ENCODE peak calls at places on chromosomes 12 and 14, in seven cellular contexts. One of them, this sample, is unnamed.

GRCh38 chr12:48882325-48882687 is 16.6 kb upstream of the RND1 start:
- DNase-seq in T-cell: no peak
- DNase-seq in mammary epithelial cell: no peak
- DNase-seq in BE2C: no peak
- DNase-seq in kidney glomerular epithelial cell: peak; percentile 42
- DNase-seq in amygdala: no peak
- DNase-seq in T-helper 9 cell: no peak
- DNase-seq in this sample: no peak

GRCh38 chr14:20332946-20333782 is at the start of gene CCNB1IP1:
- DNase-seq in T-cell: peak; percentile 41
- DNase-seq in BE2C: peak; percentile 64
- DNase-seq in T-helper 9 cell: peak; percentile 21
- DNase-seq in mammary epithelial cell: peak; percentile 89
- DNase-seq in kidney glomerular epithelial cell: peak; percentile 91
- DNase-seq in amygdala: peak; percentile 26
- DNase-seq in this sample: peak; percentile 29

GRCh38 chr14:72613196-72613974 is 280.5 kb downstream of the DPF3 start:
- DNase-seq in amygdala: no peak
- DNase-seq in T-cell: no peak
- DNase-seq in T-helper 9 cell: no peak
- DNase-seq in BE2C: peak; percentile 89
- DNase-seq in mammary epithelial cell: no peak
- DNase-seq in kidney glomerular epithelial cell: no peak
- DNase-seq in this sample: no peak

GRCh38 chr12:13390381-13390856 is 193.9 kb downstream of the EMP1 start:
- DNase-seq in T-helper 9 cell: no peak
- DNase-seq in mammary epithelial cell: peak; percentile 92
- DNase-seq in T-cell: no peak
- DNase-seq in BE2C: peak; percentile 97
- DNase-seq in kidney glomerular epithelial cell: peak; percentile 18
- DNase-seq in amygdala: peak; percentile 90
- DNase-seq in this sample: no peak

GRCh38 chr14:35531960-35532747 is 1.8 kb upstream of the INSM2 start:
- DNase-seq in mammary epithelial cell: no peak
- DNase-seq in BE2C: no peak
- DNase-seq in amygdala: no peak
- DNase-seq in T-cell: no peak
- DNase-seq in kidney glomerular epithelial cell: no peak
- DNase-seq in T-helper 9 cell: no peak
- DNase-seq in this sample: no peak

GRCh38 chr14:94564381-94564780 is 3.1 kb downstream of the SERPINA4 start:
- DNase-seq in kidney glomerular epithelial cell: no peak
- DNase-seq in T-helper 9 cell: no peak
- DNase-seq in amygdala: no peak
- DNase-seq in mammary epithelial cell: no peak
- DNase-seq in T-cell: no peak
- DNase-seq in BE2C: no peak
- DNase-seq in this sample: no peak

GRCh38 chr12:48869191-48869590 is 3.5 kb upstream of the RND1 start:
- DNase-seq in T-helper 9 cell: no peak
- DNase-seq in BE2C: no peak
- DNase-seq in amygdala: no peak
- DNase-seq in mammary epithelial cell: no peak
- DNase-seq in T-cell: no peak
- DNase-seq in kidney glomerular epithelial cell: no peak
- DNase-seq in this sample: no peak

GRCh38 chr12:122029620-122030426 is 8.1 kb downstream of the BCL7A start:
- DNase-seq in mammary epithelial cell: peak; percentile 77
- DNase-seq in kidney glomerular epithelial cell: peak; percentile 21
- DNase-seq in T-cell: no peak
- DNase-seq in T-helper 9 cell: no peak
- DNase-seq in BE2C: no peak
- DNase-seq in amygdala: no peak
- DNase-seq in this sample: no peak

GRCh38 chr14:23186913-23187654 is 3.6 kb upstream of the SLC7A8 start:
- DNase-seq in T-cell: no peak
- DNase-seq in kidney glomerular epithelial cell: peak; percentile 34
- DNase-seq in BE2C: peak; percentile 35
- DNase-seq in mammary epithelial cell: peak; percentile 44
- DNase-seq in amygdala: no peak
- DNase-seq in T-helper 9 cell: no peak
- DNase-seq in this sample: no peak

GRCh38 chr14:75864352-75864751 is 117.4 kb downstream of the TGFB3 start:
- DNase-seq in T-cell: no peak
- DNase-seq in amygdala: no peak
- DNase-seq in BE2C: no peak
- DNase-seq in T-helper 9 cell: no peak
- DNase-seq in kidney glomerular epithelial cell: no peak
- DNase-seq in mammary epithelial cell: peak; percentile 94
- DNase-seq in this sample: no peak

GRCh38 chr12:113723631-113724030 is 242.5 kb downstream of the RBM19 start:
- DNase-seq in mammary epithelial cell: no peak
- DNase-seq in BE2C: no peak
- DNase-seq in T-helper 9 cell: no peak
- DNase-seq in T-cell: no peak
- DNase-seq in kidney glomerular epithelial cell: no peak
- DNase-seq in amygdala: no peak
- DNase-seq in this sample: no peak

GRCh38 chr14:35355981-35356839 is 48.3 kb downstream of the NFKBIA start:
- DNase-seq in amygdala: no peak
- DNase-seq in kidney glomerular epithelial cell: no peak
- DNase-seq in mammary epithelial cell: no peak
- DNase-seq in T-cell: no peak
- DNase-seq in BE2C: peak; percentile 37
- DNase-seq in T-helper 9 cell: no peak
- DNase-seq in this sample: no peak

This sample was measured in effector memory CD4-positive, alpha-beta T cell.